ENCODE peak calls at places on chromosomes 7 and 10, in ten cellular contexts. One of them, this sample, is unnamed.

GRCh38 chr7:96728139-96728538 is 18.5 kb upstream of the SEM1 start:
- DNase-seq in hepatocyte: no peak
- DNase-seq in body of pancreas: no peak
- DNase-seq in psoas muscle: no peak
- DNase-seq in gastrocnemius medialis: no peak
- DNase-seq in endodermal cell: no peak
- DNase-seq in astrocyte: no peak
- DNase-seq in A549: no peak
- DNase-seq in tibial nerve: no peak
- DNase-seq in uterus: no peak
- DNase-seq in this sample: no peak

GRCh38 chr7:80942261-80943041 is 23.6 kb upstream of the SEMA3C start:
- DNase-seq in hepatocyte: peak; percentile 83
- DNase-seq in body of pancreas: no peak
- DNase-seq in psoas muscle: peak; percentile 54
- DNase-seq in gastrocnemius medialis: peak; percentile 58
- DNase-seq in endodermal cell: peak; percentile 63
- DNase-seq in astrocyte: peak; percentile 98
- DNase-seq in A549: peak; percentile 99
- DNase-seq in tibial nerve: no peak
- DNase-seq in uterus: peak; percentile 34
- DNase-seq in this sample: peak; percentile 37

GRCh38 chr10:100881552-100882250 is 31.1 kb upstream of the SLF2 start:
- DNase-seq in hepatocyte: no peak
- DNase-seq in body of pancreas: no peak
- DNase-seq in psoas muscle: no peak
- DNase-seq in gastrocnemius medialis: no peak
- DNase-seq in endodermal cell: peak; percentile 23
- DNase-seq in astrocyte: no peak
- DNase-seq in A549: no peak
- DNase-seq in tibial nerve: no peak
- DNase-seq in uterus: no peak
- DNase-seq in this sample: no peak

GRCh38 chr10:49369216-49370162 is 26.4 kb downstream of the DRGX start:
- DNase-seq in hepatocyte: no peak
- DNase-seq in body of pancreas: no peak
- DNase-seq in psoas muscle: no peak
- DNase-seq in gastrocnemius medialis: no peak
- DNase-seq in endodermal cell: no peak
- DNase-seq in astrocyte: peak; percentile 76
- DNase-seq in A549: no peak
- DNase-seq in tibial nerve: no peak
- DNase-seq in uterus: no peak
- DNase-seq in this sample: no peak

GRCh38 chr7:85714182-85714581 is 527.3 kb upstream of the SEMA3D start:
- DNase-seq in hepatocyte: no peak
- DNase-seq in body of pancreas: no peak
- DNase-seq in psoas muscle: no peak
- DNase-seq in gastrocnemius medialis: no peak
- DNase-seq in endodermal cell: no peak
- DNase-seq in astrocyte: no peak
- DNase-seq in A549: no peak
- DNase-seq in tibial nerve: no peak
- DNase-seq in uterus: no peak
- DNase-seq in this sample: no peak

GRCh38 chr10:131825150-131825907 is 75.5 kb upstream of the PPP2R2D start:
- DNase-seq in hepatocyte: no peak
- DNase-seq in body of pancreas: no peak
- DNase-seq in psoas muscle: no peak
- DNase-seq in gastrocnemius medialis: peak; percentile 1
- DNase-seq in endodermal cell: peak; percentile 58
- DNase-seq in astrocyte: no peak
- DNase-seq in A549: no peak
- DNase-seq in tibial nerve: no peak
- DNase-seq in uterus: peak; percentile 5
- DNase-seq in this sample: no peak

GRCh38 chr7:888081-889024 is 12.0 kb downstream of the GET4 start:
- DNase-seq in hepatocyte: no peak
- DNase-seq in body of pancreas: no peak
- DNase-seq in psoas muscle: peak; percentile 28
- DNase-seq in gastrocnemius medialis: no peak
- DNase-seq in endodermal cell: no peak
- DNase-seq in astrocyte: no peak
- DNase-seq in A549: no peak
- DNase-seq in tibial nerve: no peak
- DNase-seq in uterus: no peak
- DNase-seq in this sample: peak; percentile 12

GRCh38 chr7:117045927-117046710 is 92.8 kb downstream of the ST7 start:
- DNase-seq in hepatocyte: no peak
- DNase-seq in body of pancreas: no peak
- DNase-seq in psoas muscle: no peak
- DNase-seq in gastrocnemius medialis: no peak
- DNase-seq in endodermal cell: no peak
- DNase-seq in astrocyte: no peak
- DNase-seq in A549: no peak
- DNase-seq in tibial nerve: no peak
- DNase-seq in uterus: no peak
- DNase-seq in this sample: no peak

GRCh38 chr7:127629268-127629854 is 11.4 kb upstream of the PAX4 start:
- DNase-seq in hepatocyte: peak; percentile 43
- DNase-seq in body of pancreas: peak; percentile 78
- DNase-seq in psoas muscle: no peak
- DNase-seq in gastrocnemius medialis: no peak
- DNase-seq in endodermal cell: peak; percentile 98
- DNase-seq in astrocyte: no peak
- DNase-seq in A549: peak; percentile 32
- DNase-seq in tibial nerve: no peak
- DNase-seq in uterus: no peak
- DNase-seq in this sample: no peak

GRCh38 chr7:142506601-142507000 is 242.7 kb upstream of the PRSS1 start:
- DNase-seq in hepatocyte: no peak
- DNase-seq in body of pancreas: no peak
- DNase-seq in psoas muscle: no peak
- DNase-seq in gastrocnemius medialis: no peak
- DNase-seq in endodermal cell: no peak
- DNase-seq in astrocyte: no peak
- DNase-seq in A549: no peak
- DNase-seq in tibial nerve: no peak
- DNase-seq in uterus: no peak
- DNase-seq in this sample: no peak

GRCh38 chr7:142508251-142508650 is 241.0 kb upstream of the PRSS1 start:
- DNase-seq in hepatocyte: peak; percentile 62
- DNase-seq in body of pancreas: no peak
- DNase-seq in psoas muscle: no peak
- DNase-seq in gastrocnemius medialis: no peak
- DNase-seq in endodermal cell: no peak
- DNase-seq in astrocyte: no peak
- DNase-seq in A549: no peak
- DNase-seq in tibial nerve: no peak
- DNase-seq in uterus: no peak
- DNase-seq in this sample: no peak

GRCh38 chr7:142503036-142503435 is 245.2 kb upstream of the PRSS58 start:
- DNase-seq in hepatocyte: no peak
- DNase-seq in body of pancreas: no peak
- DNase-seq in psoas muscle: no peak
- DNase-seq in gastrocnemius medialis: no peak
- DNase-seq in endodermal cell: no peak
- DNase-seq in astrocyte: no peak
- DNase-seq in A549: no peak
- DNase-seq in tibial nerve: no peak
- DNase-seq in uterus: no peak
- DNase-seq in this sample: no peak

GRCh38 chr7:142511801-142512200 is 237.5 kb upstream of the PRSS1 start:
- DNase-seq in hepatocyte: no peak
- DNase-seq in body of pancreas: no peak
- DNase-seq in psoas muscle: no peak
- DNase-seq in gastrocnemius medialis: no peak
- DNase-seq in endodermal cell: no peak
- DNase-seq in astrocyte: no peak
- DNase-seq in A549: no peak
- DNase-seq in tibial nerve: no peak
- DNase-seq in uterus: no peak
- DNase-seq in this sample: no peak

DNA sequence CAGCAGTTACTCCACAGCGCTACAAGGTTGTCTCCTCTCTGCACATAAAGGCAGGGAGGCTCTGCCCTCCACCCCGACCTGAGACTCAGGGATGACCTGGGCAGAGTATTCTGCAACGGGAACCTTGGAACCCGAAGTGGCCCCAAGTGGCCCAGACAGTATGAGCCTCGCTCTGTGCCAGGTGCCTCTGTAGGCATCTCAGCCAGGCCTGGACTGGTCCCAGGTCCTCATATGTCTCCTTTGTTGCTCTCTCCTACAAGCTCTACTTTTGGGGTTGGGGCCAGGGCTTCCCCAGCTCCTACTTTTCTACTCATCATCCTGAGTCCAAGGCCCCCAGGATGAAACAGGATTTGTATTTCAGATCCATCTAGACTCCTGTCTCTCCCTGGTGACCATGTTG is 241.5 kb upstream of the PRSS1 start:
- DNase-seq in hepatocyte: no peak
- DNase-seq in body of pancreas: no peak
- DNase-seq in psoas muscle: no peak
- DNase-seq in gastrocnemius medialis: no peak
- DNase-seq in endodermal cell: no peak
- DNase-seq in astrocyte: no peak
- DNase-seq in A549: no peak
- DNase-seq in tibial nerve: no peak
- DNase-seq in uterus: no peak
- DNase-seq in this sample: no peak
- TF ChIP-seq CTCF in hepatocyte: no peak
- TF ChIP-seq CTCF in body of pancreas: no peak
- TF ChIP-seq CTCF in psoas muscle: no peak
- TF ChIP-seq CTCF in gastrocnemius medialis: no peak
- TF ChIP-seq CTCF in endodermal cell: no peak
- TF ChIP-seq CTCF in astrocyte: no peak
- TF ChIP-seq CTCF in A549: no peak
- TF ChIP-seq CTCF in tibial nerve: no peak
- TF ChIP-seq CTCF in uterus: no peak
- TF ChIP-seq CTCF in this sample: no peak

GRCh38 chr10:69870591-69870990 is 68.9 kb downstream of the COL13A1 start:
- DNase-seq in hepatocyte: no peak
- DNase-seq in body of pancreas: no peak
- DNase-seq in psoas muscle: no peak
- DNase-seq in gastrocnemius medialis: no peak
- DNase-seq in endodermal cell: peak; percentile 58
- DNase-seq in astrocyte: no peak
- DNase-seq in A549: no peak
- DNase-seq in tibial nerve: no peak
- DNase-seq in uterus: no peak
- DNase-seq in this sample: no peak
- H3K4me1 ChIP-seq in hepatocyte: peaks cover 22% of the 10 kb centered on the region
- H3K4me1 ChIP-seq in body of pancreas: peaks cover 4% of the 10 kb centered on the region
- H3K4me1 ChIP-seq in psoas muscle: no peaks in the 10 kb centered on the region
- H3K4me1 ChIP-seq in gastrocnemius medialis: no peaks in the 10 kb centered on the region
- H3K4me1 ChIP-seq in endodermal cell: peaks cover 2% of the 10 kb centered on the region
- H3K4me1 ChIP-seq in astrocyte: peaks cover 48% of the 10 kb centered on the region
- H3K4me1 ChIP-seq in A549: peaks cover 24% of the 10 kb centered on the region
- H3K4me1 ChIP-seq in tibial nerve: no peaks in the 10 kb centered on the region
- H3K4me1 ChIP-seq in uterus: no peaks in the 10 kb centered on the region
- H3K4me1 ChIP-seq in this sample: peaks cover 16% of the 10 kb centered on the region

GRCh38 chr10:13099666-13100348 is at the start of gene OPTN:
- DNase-seq in hepatocyte: peak; percentile 94
- DNase-seq in body of pancreas: peak; percentile 77
- DNase-seq in psoas muscle: peak; percentile 79
- DNase-seq in gastrocnemius medialis: peak; percentile 83
- DNase-seq in endodermal cell: peak; percentile 95
- DNase-seq in astrocyte: peak; percentile 66
- DNase-seq in A549: peak; percentile 87
- DNase-seq in tibial nerve: peak; percentile 69
- DNase-seq in uterus: peak; percentile 79
- DNase-seq in this sample: peak; percentile 82
- H3K4me3 ChIP-seq in hepatocyte: peak within 1 kb of the TSS; percentile 100
- H3K4me3 ChIP-seq in body of pancreas: peak within 1 kb of the TSS; percentile 78
- H3K4me3 ChIP-seq in psoas muscle: peak within 1 kb of the TSS; percentile 99
- H3K4me3 ChIP-seq in gastrocnemius medialis: peak within 1 kb of the TSS; percentile 92
- H3K4me3 ChIP-seq in endodermal cell: peak within 1 kb of the TSS; percentile 97
- H3K4me3 ChIP-seq in astrocyte: peak within 1 kb of the TSS; percentile 85
- H3K4me3 ChIP-seq in A549: peak within 1 kb of the TSS; percentile 97
- H3K4me3 ChIP-seq in tibial nerve: peak within 1 kb of the TSS; percentile 94
- H3K4me3 ChIP-seq in uterus: peak within 1 kb of the TSS; percentile 54
- H3K4me3 ChIP-seq in this sample: peak within 1 kb of the TSS; percentile 95

DNA sequence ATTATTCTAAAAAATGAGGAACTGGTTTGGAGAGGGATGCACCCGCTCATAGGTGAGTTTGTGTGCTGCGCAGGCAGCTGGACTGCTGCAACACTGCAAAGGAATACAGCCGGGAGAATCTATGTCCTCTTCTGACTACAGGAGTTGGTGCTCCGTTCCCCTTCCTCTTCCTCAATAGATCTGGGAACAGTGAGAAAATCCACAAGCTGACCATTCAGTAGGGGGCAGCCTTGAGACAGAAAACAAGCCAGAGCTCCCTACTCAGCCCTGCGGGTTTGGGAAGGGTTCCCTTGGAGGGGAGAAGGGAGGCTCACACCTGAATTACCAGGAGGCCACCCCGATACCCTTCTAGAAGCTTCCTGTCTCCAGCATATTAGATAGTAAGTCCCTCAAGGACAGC is 87.3 kb upstream of the FOXI2 start:
- DNase-seq in hepatocyte: no peak
- DNase-seq in body of pancreas: no peak
- DNase-seq in psoas muscle: no peak
- DNase-seq in gastrocnemius medialis: no peak
- DNase-seq in endodermal cell: peak; percentile 92
- DNase-seq in astrocyte: no peak
- DNase-seq in A549: peak; percentile 27
- DNase-seq in tibial nerve: no peak
- DNase-seq in uterus: no peak
- DNase-seq in this sample: no peak
- TF ChIP-seq CTCF in hepatocyte: peak; percentile 14
- TF ChIP-seq CTCF in body of pancreas: no peak
- TF ChIP-seq CTCF in psoas muscle: no peak
- TF ChIP-seq CTCF in gastrocnemius medialis: no peak
- TF ChIP-seq CTCF in endodermal cell: peak; percentile 84
- TF ChIP-seq CTCF in astrocyte: no peak
- TF ChIP-seq CTCF in A549: peak; percentile 26
- TF ChIP-seq CTCF in tibial nerve: no peak
- TF ChIP-seq CTCF in uterus: no peak
- TF ChIP-seq CTCF in this sample: no peak